ENCODE peak calls at places on chromosomes 5 and 9, in six cellular contexts. P is left colon; O is KBM-7; Z is CD8-positive, alpha-beta T cell; A is DMS153; G is AG10803. U is an unnamed sample.

GRCh38 chr5:38772471-38772870 is 73.3 kb upstream of the OSMR start:
- DNase-seq in P (no peak), O (no peak), Z (no peak), A (no peak), G (no peak), U (no peak)

GRCh38 chr9:35107337-35108290 is 4.7 kb upstream of the STOML2 start:
- DNase-seq in P (no peak), O (no peak), Z (no peak), A (no peak), G (no peak), U (no peak)

GRCh38 chr9:16293610-16294009 is 576.9 kb downstream of the BNC2 start:
- DNase-seq in P (no peak), O (no peak), Z (no peak), A (no peak), G (peak), U (no peak)

GRCh38 chr9:127991017-127991756 is 10.4 kb upstream of the EEIG1 start:
- DNase-seq in P (peak), O (no peak), Z (no peak), A (peak), G (no peak), U (no peak)

GRCh38 chr5:91038180-91038808 is 344.8 kb downstream of the ARRDC3 start:
- DNase-seq in P (no peak), O (no peak), Z (no peak), A (peak), G (peak), U (no peak)

GRCh38 chr9:120950421-120951388 is 24.1 kb upstream of the TRAF1 start:
- DNase-seq in P (no peak), O (peak), Z (no peak), A (no peak), G (no peak), U (no peak)

GRCh38 chr9:133993635-133994253 is 1.6 kb upstream of the VAV2 start:
- DNase-seq in P (no peak), O (no peak), Z (no peak), A (no peak), G (no peak), U (no peak)

GRCh38 chr5:135186662-135187522 is 152.9 kb upstream of the PITX1 start:
- DNase-seq in P (no peak), O (no peak), Z (no peak), A (no peak), G (no peak), U (no peak)

GRCh38 chr9:94918038-94918753 is 191.7 kb downstream of the AOPEP start:
- DNase-seq in P (no peak), O (peak), Z (no peak), A (no peak), G (no peak), U (no peak)

GRCh38 chr9:106704056-106704625 is 158.8 kb upstream of the ZNF462 start:
- DNase-seq in P (no peak), O (no peak), Z (no peak), A (no peak), G (no peak), U (no peak)

GRCh38 chr9:96040591-96041461 is 165.3 kb downstream of the ERCC6L2 start:
- DNase-seq in P (no peak), O (no peak), Z (no peak), A (no peak), G (no peak), U (no peak)

GRCh38 chr5:157442989-157443619 is 16.9 kb upstream of the NIPAL4 start:
- DNase-seq in P (no peak), O (no peak), Z (no peak), A (no peak), G (peak), U (no peak)

GRCh38 chr5:168734657-168735344 is 155.6 kb upstream of the PANK3 start:
- DNase-seq in P (no peak), O (no peak), Z (no peak), A (no peak), G (peak), U (no peak)

GRCh38 chr5:3862906-3863305 is 267.3 kb downstream of the IRX1 start:
- DNase-seq in P (no peak), O (no peak), Z (no peak), A (no peak), G (no peak), U (no peak)

GRCh38 chr5:68730220-68731010 is 363.4 kb upstream of the SLC30A5 start:
- DNase-seq in P (no peak), O (no peak), Z (no peak), A (no peak), G (peak), U (no peak)

GRCh38 chr5:82396871-82397514 is 118.8 kb upstream of the RPS23 start:
- DNase-seq in P (peak), O (no peak), Z (no peak), A (peak), G (peak), U (no peak)

GRCh38 chr5:83029912-83030311 is 47.3 kb downstream of the TMEM167A start:
- DNase-seq in P (no peak), O (no peak), Z (no peak), A (no peak), G (peak), U (no peak)

GRCh38 chr9:33467526-33467925 is 6.2 kb downstream of the NOL6 start:
- DNase-seq in P (no peak), O (no peak), Z (no peak), A (no peak), G (no peak), U (no peak)

GRCh38 chr5:15286659-15287058 is 213.3 kb upstream of the FBXL7 start:
- DNase-seq in P (no peak), O (no peak), Z (no peak), A (no peak), G (peak), U (no peak)

GRCh38 chr9:130883479-130883878 is 13.1 kb downstream of the QRFP start:
- DNase-seq in P (no peak), O (no peak), Z (no peak), A (no peak), G (no peak), U (no peak)

GRCh38 chr9:82890865-82891264 is 172.1 kb downstream of the RASEF start:
- DNase-seq in P (no peak), O (no peak), Z (no peak), A (no peak), G (no peak), U (no peak)

GRCh38 chr5:170445936-170446335 is 56.8 kb upstream of the KCNMB1 start:
- DNase-seq in P (no peak), O (no peak), Z (no peak), A (no peak), G (no peak), U (no peak)

GRCh38 chr5:122101636-122102285 is 23.7 kb upstream of the LOX start:
- DNase-seq in P (no peak), O (peak), Z (no peak), A (no peak), G (peak), U (no peak)

GRCh38 chr5:6732634-6733410 is 19.6 kb downstream of the TENT4A start:
- DNase-seq in P (no peak), O (no peak), Z (no peak), A (no peak), G (peak), U (no peak)

GRCh38 chr5:138637256-138637655 is 62.1 kb upstream of the HSPA9 start:
- DNase-seq in P (no peak), O (no peak), Z (no peak), A (no peak), G (no peak), U (no peak)